ENCODE peak calls at places on chromosomes 1 and 21, in seven cellular contexts. D is Peyer's patch, W is K562, U is heart left ventricle, L is spleen, G is suprapubic skin, B is IMR-90. C is an unnamed sample. For H3K9me3, the result is how much of the 10 kb centered on the place peaks cover.

GRCh38 chr1:36344395-36344680 is 20.9 kb upstream of the EVA1B start:
- DNase-seq in U (no peak), W (no peak), B (no peak), L (peak), G (no peak), D (no peak), C (no peak)

GRCh38 chr1:66787641-66788040 is 13.4 kb downstream of the INSL5 start:
- DNase-seq in G (no peak), D (no peak), W (no peak), L (no peak), B (no peak), U (no peak), C (no peak)

GRCh38 chr1:212613440-212614335 is 5.1 kb downstream of the ATF3 start:
- DNase-seq in G (no peak), D (no peak), W (no peak), L (no peak), B (no peak), U (no peak), C (no peak)

GRCh38 chr1:113096493-113096892 is 23.5 kb downstream of the LRIG2 start:
- DNase-seq in B (no peak), W (no peak), L (no peak), U (no peak), G (no peak), D (no peak), C (no peak)

GRCh38 chr1:2044510-2045319 is 5.5 kb upstream of the PRKCZ start:
- DNase-seq in B (peak), D (peak), W (peak), L (peak), G (no peak), U (peak), C (peak)

GRCh38 chr1:214989341-214989740 is 93.2 kb upstream of the KCNK2 start:
- DNase-seq in W (no peak), D (no peak), B (peak), L (no peak), U (no peak), G (no peak), C (no peak)

GRCh38 chr1:93615201-93616150 is 66.2 kb downstream of the BCAR3 start:
- DNase-seq in D (peak), W (peak), U (no peak), B (peak), G (no peak), L (no peak), C (no peak)

GRCh38 chr1:166937962-166938361 is 37.4 kb downstream of the ILDR2 start:
- DNase-seq in B (no peak), U (no peak), G (no peak), W (no peak), L (no peak), D (no peak), C (no peak)

GRCh38 chr1:223102797-223103533 is 40.1 kb downstream of the TLR5 start:
- DNase-seq in W (no peak), D (no peak), L (no peak), B (no peak), U (peak), G (no peak), C (no peak)

GRCh38 chr1:66356605-66357004 is 177.3 kb upstream of the SGIP1 start:
- DNase-seq in B (no peak), W (no peak), L (no peak), D (no peak), U (no peak), G (no peak), C (no peak)

GRCh38 chr1:1777510-1777909 is 760 bp downstream of the NADK start:
- DNase-seq in W (no peak), B (no peak), G (no peak), D (no peak), U (peak), L (no peak), C (peak)

GRCh38 chr1:22436948-22437347 is 14.7 kb upstream of the ZBTB40 start:
- DNase-seq in U (no peak), B (no peak), D (no peak), G (no peak), L (no peak), W (no peak), C (no peak)

GRCh38 chr1:2546515-2547209 is 9.5 kb upstream of the TNFRSF14 start:
- DNase-seq in G (peak), B (peak), D (peak), W (peak), L (peak), U (peak), C (peak)

GRCh38 chr1:243991650-243992049 is 59.4 kb upstream of the ZBTB18 start:
- DNase-seq in W (no peak), G (no peak), L (no peak), B (no peak), D (no peak), U (no peak), C (no peak)

GRCh38 chr1:94641990-94642389 is 100.4 kb upstream of the F3 start:
- DNase-seq in D (no peak), G (no peak), W (no peak), L (no peak), B (no peak), U (no peak), C (no peak)

GRCh38 chr1:213135572-213135971 is 84.5 kb downstream of the RPS6KC1 start:
- DNase-seq in L (no peak), D (no peak), U (no peak), G (no peak), B (peak), W (no peak), C (no peak)

GRCh38 chr1:182595641-182596240 is 6.7 kb upstream of the RNASEL start:
- DNase-seq in D (peak), U (peak), G (no peak), L (no peak), B (peak), W (peak), C (peak)

DNA sequence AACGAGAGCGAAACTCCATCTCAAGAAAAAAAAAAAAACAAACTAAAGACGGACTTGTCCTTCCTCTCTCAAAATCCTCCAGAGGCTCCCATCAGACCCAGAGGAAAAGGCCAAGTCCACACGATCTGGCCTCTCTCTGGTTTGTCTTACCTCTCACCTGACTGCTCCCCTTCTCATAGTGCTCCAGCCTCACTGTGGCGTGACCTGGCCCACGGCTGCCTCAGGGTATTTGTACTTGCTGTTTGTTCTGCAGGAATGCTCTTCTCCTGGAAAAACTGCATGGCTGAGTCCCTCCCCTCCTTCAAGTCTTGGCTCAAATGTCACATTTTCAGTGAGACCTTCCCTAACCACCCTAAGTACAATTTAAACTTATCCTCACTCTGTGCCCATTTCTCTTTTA is 8.0 kb upstream of the BRWD1 start:
- DNase-seq in U (no peak), B (peak), L (no peak), W (no peak), G (no peak), D (no peak), C (no peak)
- H3K27ac ChIP-seq in U (no peak), B (peak), L (no peak), W (no peak), G (no peak), D (no peak), C (no peak)

GRCh38 chr1:110707257-110707656 is 32.5 kb upstream of the KCNA3 start:
- DNase-seq in L (no peak), U (no peak), W (no peak), B (no peak), G (no peak), D (no peak), C (no peak)
- H3K9me3 ChIP-seq in L (under half), U (under half), W (under half), B (under half), G (under half), D (under half), C (under half)

GRCh38 chr1:198157847-198158765 is 1.3 kb downstream of the NEK7 start:
- DNase-seq in B (peak), G (no peak), W (no peak), L (no peak), U (no peak), D (peak), C (no peak)

GRCh38 chr1:198155253-198155652 is 1.5 kb upstream of the NEK7 start:
- DNase-seq in G (no peak), W (no peak), B (peak), L (no peak), U (no peak), D (no peak), C (no peak)

GRCh38 chr1:198157241-198157846 is 546 bp downstream of the NEK7 start:
- DNase-seq in W (peak), D (peak), U (peak), L (peak), G (peak), B (peak), C (peak)

GRCh38 chr1:198156111-198156744 is 570 bp upstream of the NEK7 start:
- DNase-seq in U (peak), L (no peak), G (no peak), D (peak), B (peak), W (peak), C (peak)

GRCh38 chr1:198156745-198157240 is at the start of gene NEK7:
- DNase-seq in G (peak), W (peak), L (peak), U (peak), D (peak), B (peak), C (peak)
- H3K27ac ChIP-seq in G (peak), W (peak), L (peak), U (peak), D (peak), B (peak), C (peak)

GRCh38 chr1:236261033-236261432 is 20.7 kb downstream of the ERO1B start:
- DNase-seq in U (no peak), D (no peak), W (no peak), L (no peak), B (no peak), G (no peak), C (no peak)
- H3K9me3 ChIP-seq in U (under half), D (under half), W (under half), L (half or more), B (under half), G (under half), C (under half)

DNA sequence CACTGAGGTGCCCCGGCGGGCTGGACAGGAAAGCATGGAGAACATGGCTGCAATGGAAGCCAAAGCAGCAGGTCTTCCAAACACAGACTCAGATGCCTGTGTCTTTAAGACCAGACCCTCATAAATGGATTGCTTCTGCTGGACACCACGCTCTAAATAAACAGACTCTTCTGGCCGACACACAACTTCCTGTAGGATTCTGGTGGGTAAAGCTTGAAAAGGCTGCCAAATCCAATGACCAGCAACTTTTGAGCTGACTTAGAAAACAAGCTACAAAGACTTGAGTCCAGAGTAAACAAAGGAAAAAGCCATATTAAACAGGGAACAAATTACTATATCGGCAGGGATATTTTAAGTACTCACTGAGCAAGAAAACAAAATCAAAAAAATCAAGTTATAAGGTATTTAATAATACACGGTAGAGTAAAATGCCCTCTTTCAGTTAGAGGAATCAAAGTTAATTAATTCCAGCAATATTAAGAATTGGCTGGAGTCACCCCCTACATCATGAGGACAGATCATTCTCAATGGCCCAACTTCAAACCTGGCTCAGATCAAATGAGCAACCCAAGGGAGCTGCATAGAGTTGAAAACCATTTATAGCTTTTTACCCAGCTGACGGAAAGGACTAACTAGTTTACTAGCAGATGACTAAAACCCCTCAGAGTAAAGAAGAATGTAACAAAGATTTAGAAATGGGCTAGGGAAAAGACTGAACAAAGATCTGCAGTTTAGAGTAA is 102.4 kb downstream of the TGFBR3 start:
- DNase-seq in W (no peak), U (no peak), B (peak), G (no peak), D (no peak), L (no peak), C (no peak)
- H3K27ac ChIP-seq in W (no peak), U (peak), B (peak), G (peak), D (peak), L (no peak), C (no peak)

C was measured in cardiac muscle cell.